ENCODE peak calls at places on chromosomes 2 and 18, in five cellular contexts. N is heart left ventricle, F is colonic mucosa, H is uterus, I is IMR-90. R is an unnamed sample. For H3K27me3, the result is how much of the 10 kb centered on the place peaks cover.

GRCh38 chr2:74514368-74515270 is at the start of gene TLX2:
- DNase-seq in I (no peak), N (no peak), H (no peak), F (no peak), R (no peak)

GRCh38 chr2:182182436-182182835 is 196.8 kb downstream of the PPP1R1C start:
- DNase-seq in H (no peak), F (no peak), N (no peak), I (no peak), R (no peak)

GRCh38 chr18:59273936-59274928 is 978 bp upstream of the RAX start:
- DNase-seq in H (no peak), F (no peak), I (no peak), N (no peak), R (no peak)

GRCh38 chr2:37858725-37859267 is 66.3 kb upstream of the RMDN2 start:
- DNase-seq in I (no peak), N (no peak), F (no peak), H (no peak), R (no peak)

GRCh38 chr18:44681039-44681595 is 429 bp downstream of the SETBP1 start:
- DNase-seq in H (peak), I (no peak), N (no peak), F (no peak), R (no peak)

GRCh38 chr18:79588636-79589481 is 90.7 kb upstream of the CTDP1 start:
- DNase-seq in F (peak), I (peak), N (peak), H (peak), R (peak)

GRCh38 chr2:70094978-70095832 is 7.9 kb downstream of the PCBP1 start:
- DNase-seq in F (peak), I (peak), H (peak), N (peak), R (no peak)

GRCh38 chr2:14702258-14702657 is 69.7 kb downstream of the LRATD1 start:
- DNase-seq in N (no peak), I (peak), H (no peak), F (no peak), R (no peak)

GRCh38 chr2:60819155-60819862 is 62.1 kb upstream of the REL start:
- DNase-seq in H (no peak), I (no peak), N (no peak), F (no peak), R (no peak)

GRCh38 chr2:83459456-83459855 is 999.6 kb downstream of the SUCLG1 start:
- DNase-seq in H (no peak), F (no peak), N (no peak), I (no peak), R (no peak)

GRCh38 chr18:69216390-69216789 is 184.3 kb upstream of the DOK6 start:
- DNase-seq in F (no peak), N (no peak), I (no peak), H (no peak), R (no peak)

GRCh38 chr18:48328473-48329205 is 80.5 kb downstream of the ZBTB7C start:
- DNase-seq in N (no peak), H (no peak), I (peak), F (no peak), R (no peak)

GRCh38 chr2:130327703-130328527 is 14.8 kb upstream of the IMP4 start:
- DNase-seq in I (peak), F (no peak), N (no peak), H (no peak), R (no peak)

GRCh38 chr2:227323818-227324217 is 1.2 kb upstream of the MFF start:
- DNase-seq in H (no peak), N (no peak), I (no peak), F (no peak), R (no peak)

GRCh38 chr18:11105463-11105862 is 43.9 kb downstream of the PIEZO2 start:
- DNase-seq in I (no peak), F (no peak), H (no peak), N (no peak), R (no peak)

GRCh38 chr2:134408386-134408785 is 154.5 kb downstream of the MGAT5 start:
- DNase-seq in H (no peak), I (peak), F (no peak), N (no peak), R (no peak)

GRCh38 chr2:165874445-165875039 is 79.0 kb downstream of the TTC21B start:
- DNase-seq in H (no peak), F (peak), N (no peak), I (peak), R (no peak)

GRCh38 chr18:64254399-64255093 is 105.7 kb upstream of the LINC00305 start:
- DNase-seq in N (no peak), H (no peak), F (no peak), I (no peak), R (no peak)

GRCh38 chr2:240205348-240205747 is 64.9 kb upstream of the OTOS start:
- DNase-seq in I (peak), H (no peak), F (no peak), N (no peak), R (peak)

GRCh38 chr2:176642074-176642473 is 372.8 kb downstream of the MTX2 start:
- DNase-seq in H (no peak), F (no peak), N (no peak), I (peak), R (no peak)

GRCh38 chr2:67255933-67256615 is 141.1 kb upstream of the ETAA1 start:
- DNase-seq in F (no peak), I (peak), N (no peak), H (no peak), R (no peak)

GRCh38 chr2:72893594-72894319 is 6.5 kb downstream of the SPR start:
- DNase-seq in H (peak), I (peak), F (no peak), N (no peak), R (peak)

GRCh38 chr2:42928692-42929576 is 136.6 kb upstream of the HAAO start:
- DNase-seq in I (peak), N (no peak), F (peak), H (no peak), R (no peak)

GRCh38 chr2:2149379-2149778 is 181.7 kb downstream of the MYT1L start:
- DNase-seq in F (no peak), H (no peak), N (no peak), I (no peak), R (no peak)

GRCh38 chr2:235268535-235268934 is 225.3 kb upstream of the AGAP1 start:
- DNase-seq in I (peak), N (no peak), F (no peak), H (no peak), R (no peak)

GRCh38 chr18:78692105-78692504 is 287.5 kb upstream of the SALL3 start:
- DNase-seq in N (no peak), F (no peak), H (no peak), I (no peak), R (no peak)

GRCh38 chr2:168470188-168470879 is 14.3 kb downstream of the CERS6 start:
- DNase-seq in I (no peak), F (no peak), N (no peak), H (no peak), R (no peak)

GRCh38 chr2:133894429-133894828 is 326.2 kb upstream of the NCKAP5 start:
- DNase-seq in F (no peak), I (no peak), N (no peak), H (no peak), R (no peak)

GRCh38 chr2:176648691-176649297 is 379.6 kb downstream of the MTX2 start:
- DNase-seq in H (no peak), F (no peak), I (no peak), N (no peak), R (no peak)

GRCh38 chr2:154963509-154963908 is 265.0 kb downstream of the KCNJ3 start:
- DNase-seq in F (no peak), N (no peak), I (no peak), H (no peak), R (no peak)

GRCh38 chr18:67608171-67608570 is 91.7 kb upstream of the DSEL start:
- DNase-seq in H (no peak), F (no peak), N (no peak), I (no peak), R (no peak)
- TF ChIP-seq CTCF in H (no peak), F (no peak), N (no peak), I (no peak), R (no peak)

DNA sequence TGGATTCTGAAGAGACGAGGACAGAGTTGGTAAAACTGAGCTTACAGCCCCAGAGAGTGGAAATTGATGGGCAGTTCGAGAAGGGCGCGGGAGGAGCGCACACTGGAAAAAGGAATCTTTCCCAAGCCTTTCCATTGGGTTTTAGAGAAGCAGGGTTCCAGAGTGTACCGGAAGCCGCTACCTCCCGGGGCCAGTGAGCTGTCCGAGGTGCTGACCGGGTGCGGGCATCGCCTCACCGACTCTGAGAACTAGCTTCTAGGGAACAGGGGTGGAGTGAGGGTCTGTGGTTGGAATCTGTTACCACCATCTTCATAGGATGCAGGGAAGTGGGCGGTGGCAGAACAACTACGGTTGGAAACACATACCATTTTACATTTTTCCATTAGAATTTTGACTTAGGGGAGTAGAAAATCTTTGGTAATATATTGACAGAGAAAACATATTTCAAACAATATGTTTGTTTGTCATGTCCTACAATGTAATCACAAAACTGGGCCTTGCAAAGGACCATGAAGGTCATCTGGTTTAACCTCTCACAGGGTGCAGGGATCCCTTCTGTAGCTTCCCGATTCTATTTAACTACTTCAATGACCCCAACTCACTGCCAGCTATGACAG is 724 bp downstream of the NMS start:
- DNase-seq in I (peak), H (no peak), N (no peak), F (no peak), R (no peak)
- H3K27me3 ChIP-seq in I (under half), H (under half), N (under half), F (under half), R (under half)

GRCh38 chr2:120261387-120262006 is 8.8 kb downstream of the RALB start:
- DNase-seq in H (no peak), N (no peak), I (no peak), F (no peak), R (no peak)

GRCh38 chr2:120260736-120261135 is 8.1 kb downstream of the RALB start:
- DNase-seq in I (no peak), H (no peak), F (no peak), N (no peak), R (no peak)

GRCh38 chr2:120262761-120263428 is 10.2 kb downstream of the RALB start:
- DNase-seq in N (no peak), F (no peak), I (peak), H (no peak), R (no peak)

GRCh38 chr2:120264995-120265394 is 12.3 kb downstream of the RALB start:
- DNase-seq in H (no peak), F (no peak), I (no peak), N (no peak), R (no peak)

GRCh38 chr2:120262150-120262549 is 9.5 kb downstream of the RALB start:
- DNase-seq in H (no peak), F (no peak), N (no peak), I (no peak), R (no peak)
- TF ChIP-seq CTCF in H (no peak), F (no peak), N (no peak), I (no peak), R (no peak)

GRCh38 chr2:44956841-44957240 is 15.3 kb downstream of the SIX3 start:
- DNase-seq in F (no peak), I (no peak), N (no peak), H (no peak), R (no peak)

GRCh38 chr2:44953686-44953976 is 12.1 kb downstream of the SIX3 start:
- DNase-seq in H (no peak), N (no peak), F (no peak), I (no peak), R (no peak)

GRCh38 chr2:44954306-44954901 is 12.9 kb downstream of the SIX3 start:
- DNase-seq in F (no peak), I (no peak), H (no peak), N (no peak), R (no peak)

GRCh38 chr2:44955593-44956449 is 14.3 kb downstream of the SIX3 start:
- DNase-seq in N (peak), F (peak), H (peak), I (peak), R (peak)

DNA sequence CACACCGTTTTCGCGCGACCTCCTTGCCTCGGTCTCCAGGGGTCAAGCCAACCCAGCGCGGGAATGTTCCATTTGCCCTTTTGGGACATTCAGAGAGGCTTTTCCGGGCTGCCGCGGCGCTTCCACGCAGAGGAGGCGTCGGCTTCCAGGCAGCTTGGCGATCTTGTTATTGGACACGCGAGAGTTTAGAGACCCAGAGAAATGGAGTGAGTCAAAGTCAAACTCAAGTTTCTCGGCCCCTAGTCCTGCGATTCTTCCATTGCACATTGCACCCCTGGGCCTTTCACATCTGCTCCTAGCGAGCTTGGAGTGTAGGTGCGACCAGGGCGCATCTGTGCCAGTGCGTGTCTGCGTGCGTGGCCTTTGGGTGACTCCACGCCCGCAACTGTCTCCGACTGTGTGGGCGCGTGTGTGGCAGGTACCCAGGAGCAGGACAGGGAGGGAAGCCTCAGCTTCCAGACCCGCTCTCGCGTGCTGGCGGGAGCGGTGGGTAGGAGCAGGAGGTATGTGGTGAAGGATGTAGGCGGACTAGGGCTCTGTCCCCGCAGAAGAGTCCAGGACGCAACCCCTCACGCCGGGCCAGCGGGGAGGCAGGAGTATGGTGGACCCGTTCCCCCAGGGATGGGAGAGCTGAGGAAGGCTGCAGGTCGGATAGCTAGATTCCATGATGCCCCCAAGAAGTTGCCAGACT is 13.5 kb downstream of the SIX3 start:
- DNase-seq in H (no peak), I (no peak), F (no peak), N (no peak), R (no peak)
- H3K27me3 ChIP-seq in H (under half), I (half or more), F (under half), N (half or more), R (under half)

GRCh38 chr2:113184531-113185230 is 10.9 kb downstream of the PSD4 start:
- DNase-seq in N (no peak), F (no peak), H (no peak), I (no peak), R (peak)

GRCh38 chr2:113182471-113183260 is 8.9 kb downstream of the PSD4 start:
- DNase-seq in N (no peak), I (no peak), H (no peak), F (no peak), R (no peak)

GRCh38 chr2:113181491-113182051 is 7.8 kb downstream of the PSD4 start:
- DNase-seq in I (no peak), H (no peak), F (no peak), N (no peak), R (no peak)

GRCh38 chr2:113183703-113184102 is 9.9 kb downstream of the PSD4 start:
- DNase-seq in F (no peak), H (no peak), I (no peak), N (no peak), R (no peak)

GRCh38 chr2:113183264-113183663 is 9.5 kb downstream of the PSD4 start:
- DNase-seq in H (no peak), F (no peak), N (no peak), I (no peak), R (no peak)
- TF ChIP-seq CTCF in H (no peak), F (no peak), N (no peak), I (no peak), R (no peak)

GRCh38 chr2:23531881-23532280 is 146.9 kb downstream of the KLHL29 start:
- DNase-seq in F (no peak), H (no peak), N (peak), I (no peak), R (no peak)
- H3K27me3 ChIP-seq in F (under half), H (under half), N (under half), I (under half), R (under half)

DNA sequence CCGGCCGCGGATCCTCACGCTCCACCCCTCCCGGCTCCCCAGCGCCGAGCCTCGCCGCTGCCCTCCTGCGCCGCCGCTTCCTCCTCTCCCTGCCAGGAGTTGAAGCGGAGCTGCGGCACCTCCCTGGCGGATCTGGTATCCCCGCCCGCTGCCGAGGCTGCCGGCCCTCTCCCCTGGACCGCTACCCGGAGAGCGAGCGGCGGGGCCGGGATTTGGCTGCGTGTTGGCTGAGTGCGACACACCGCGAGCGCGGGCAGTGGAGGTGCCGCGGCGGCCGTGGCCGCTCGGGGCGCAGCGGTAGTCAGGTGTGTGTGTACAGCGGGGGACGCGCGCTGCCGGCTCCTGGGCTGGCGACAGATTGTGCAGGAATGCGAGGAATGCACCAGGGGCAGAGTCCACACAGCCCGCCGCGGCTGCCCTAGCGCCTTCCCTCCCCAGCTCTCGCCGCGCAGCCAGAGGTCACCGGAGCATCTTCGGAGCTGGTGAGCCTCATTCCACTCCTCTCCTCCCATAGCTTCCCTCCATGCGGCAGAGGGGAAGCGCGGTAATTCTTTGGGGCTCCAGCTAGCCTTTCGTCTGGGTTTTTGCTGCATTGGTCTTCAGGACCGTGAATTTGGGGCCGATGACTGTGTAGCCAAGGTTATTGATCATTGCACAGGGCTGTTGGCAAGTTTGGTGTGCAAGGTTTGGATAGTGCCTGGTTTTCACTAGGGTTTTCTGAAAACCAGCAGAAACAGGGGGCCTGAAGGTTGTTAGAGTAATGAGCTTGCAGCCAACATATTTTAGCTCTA is 1.3 kb downstream of the PKP4 start:
- DNase-seq in I (peak), N (peak), H (peak), F (peak), R (peak)
- TF ChIP-seq CTCF in I (peak), N (peak), H (peak), F (no peak), R (no peak)

GRCh38 chr2:36734304-36734703 is 37.8 kb downstream of the VIT start:
- DNase-seq in H (no peak), F (no peak), I (peak), N (no peak), R (no peak)

GRCh38 chr2:36737131-36737750 is 40.7 kb downstream of the VIT start:
- DNase-seq in H (no peak), F (no peak), N (no peak), I (no peak), R (no peak)

GRCh38 chr2:36743954-36744353 is 47.4 kb downstream of the VIT start:
- DNase-seq in N (no peak), I (no peak), H (no peak), F (no peak), R (no peak)

GRCh38 chr2:36741188-36741587 is 44.7 kb downstream of the VIT start:
- DNase-seq in H (no peak), F (no peak), I (no peak), N (no peak), R (no peak)

DNA sequence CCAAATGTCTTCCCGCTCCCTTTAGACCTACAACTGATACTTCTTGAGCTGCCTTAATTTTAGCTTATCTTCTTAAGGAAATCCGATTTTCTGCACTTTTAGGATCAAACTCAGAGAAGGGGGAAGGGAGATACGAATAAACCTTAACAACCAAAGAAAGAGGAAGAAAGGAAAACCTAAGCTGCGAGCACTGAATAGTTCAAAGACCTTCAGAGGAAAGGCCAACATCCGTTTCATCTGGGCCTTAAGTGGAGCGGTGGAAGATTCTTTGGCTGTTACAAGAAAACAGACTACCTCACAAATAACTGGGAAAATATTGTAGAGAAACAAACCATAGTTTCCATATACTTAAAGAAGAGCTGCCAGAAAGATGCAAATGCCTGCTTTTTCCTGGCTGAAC is 43.5 kb downstream of the VIT start:
- DNase-seq in H (no peak), F (no peak), N (no peak), I (no peak), R (no peak)
- H3K27me3 ChIP-seq in H (under half), F (under half), N (under half), I (under half), R (under half)

GRCh38 chr18:75898666-75899065 is 471.2 kb upstream of the SMIM21 start:
- DNase-seq in H (no peak), N (no peak), I (no peak), F (no peak), R (no peak)

GRCh38 chr18:75895135-75895534 is 467.6 kb upstream of the SMIM21 start:
- DNase-seq in I (no peak), N (no peak), H (no peak), F (no peak), R (no peak)

GRCh38 chr18:75896865-75897264 is 469.4 kb upstream of the SMIM21 start:
- DNase-seq in N (no peak), F (no peak), I (no peak), H (no peak), R (no peak)
- TF ChIP-seq CTCF in N (no peak), F (no peak), I (no peak), H (no peak), R (no peak)

GRCh38 chr2:175399326-175399725 is 217.8 kb upstream of the ATP5MC3 start:
- DNase-seq in N (no peak), I (no peak), F (no peak), H (no peak), R (no peak)
- H3K27me3 ChIP-seq in N (under half), I (under half), F (under half), H (under half), R (under half)